ENCODE peak calls at places on chromosome 2, in six cellular contexts. X is HCT116, S is HepG2, L is K562, Z is IMR-90, B is GM12878. E is an unnamed sample.

GRCh38 chr2:60899230-60899891 is 18.0 kb downstream of the REL start:
- DNase-seq in X (no peak), S (no peak), L (no peak), Z (no peak), B (peak; percentile 37), E (no peak)

GRCh38 chr2:85750509-85751299 is 3.1 kb upstream of the ATOH8 start:
- DNase-seq in X (peak; percentile 47), S (peak; percentile 70), L (peak; percentile 71), Z (peak; percentile 58), B (no peak), E (peak; percentile 87)

GRCh38 chr2:86020984-86021383 is 84.7 kb downstream of the POLR1A start:
- DNase-seq in X (no peak), S (no peak), L (no peak), Z (peak; percentile 70), B (no peak), E (no peak)

GRCh38 chr2:127358044-127358443 is 29.7 kb downstream of the MAP3K2 start:
- DNase-seq in X (no peak), S (peak; percentile 30), L (no peak), Z (peak; percentile 14), B (no peak), E (no peak)

GRCh38 chr2:64852771-64853241 is 136.4 kb upstream of the SLC1A4 start:
- DNase-seq in X (no peak), S (no peak), L (no peak), Z (no peak), B (no peak), E (no peak)

GRCh38 chr2:95073856-95074662 is 47.5 kb downstream of the MRPS5 start:
- DNase-seq in X (no peak), S (no peak), L (no peak), Z (no peak), B (no peak), E (no peak)

GRCh38 chr2:215598376-215598975 is 162.6 kb upstream of the FN1 start:
- DNase-seq in X (no peak), S (no peak), L (peak; percentile 49), Z (peak; percentile 94), B (no peak), E (no peak)

GRCh38 chr2:98004613-98005012 is 8.9 kb upstream of the TMEM131 start:
- DNase-seq in X (no peak), S (no peak), L (no peak), Z (no peak), B (no peak), E (no peak)

GRCh38 chr2:127293386-127293757 is 572 bp downstream of the ERCC3 start:
- DNase-seq in X (no peak), S (no peak), L (peak; percentile 18), Z (no peak), B (no peak), E (peak; percentile 13)

GRCh38 chr2:109385506-109385905 is 228.3 kb downstream of the SEPTIN10 start:
- DNase-seq in X (no peak), S (no peak), L (no peak), Z (no peak), B (no peak), E (no peak)

GRCh38 chr2:237045449-237045848 is 40.2 kb upstream of the COPS8 start:
- DNase-seq in X (no peak), S (no peak), L (no peak), Z (no peak), B (no peak), E (no peak)

GRCh38 chr2:73415906-73416305 is 30.3 kb downstream of the ALMS1 start:
- DNase-seq in X (no peak), S (no peak), L (no peak), Z (peak; percentile 23), B (no peak), E (no peak)

GRCh38 chr2:14700753-14701152 is 68.2 kb downstream of the LRATD1 start:
- DNase-seq in X (no peak), S (no peak), L (no peak), Z (peak; percentile 67), B (no peak), E (no peak)

DNA sequence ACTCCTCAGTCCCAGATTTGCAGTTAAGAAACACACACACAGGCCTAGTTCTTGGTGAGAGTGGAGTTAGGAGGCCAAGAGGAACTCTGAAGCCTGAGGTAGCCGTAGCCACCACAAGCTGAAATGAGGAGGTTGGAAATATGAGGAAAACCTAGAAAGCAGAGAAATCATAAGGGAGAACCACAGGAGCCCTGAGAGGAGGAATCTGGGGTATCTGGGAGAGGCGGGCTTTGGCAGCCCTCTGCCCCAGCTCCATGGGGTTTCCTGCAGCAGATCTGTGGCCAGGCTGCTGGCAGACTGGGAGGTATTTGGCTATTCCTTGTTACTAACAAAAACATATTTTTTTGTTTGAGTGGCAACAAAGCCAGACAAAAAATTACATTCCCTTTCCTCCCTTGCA is 11.0 kb downstream of the SOX11 start:
- DNase-seq in X (no peak), S (no peak), L (no peak), Z (no peak), B (no peak), E (no peak)
- TF ChIP-seq CEBPB in X (no peak), S (no peak), L (no peak), Z (no peak), B (no peak), E (no peak)

GRCh38 chr2:227033471-227034148 is 130.4 kb downstream of the COL4A4 start:
- DNase-seq in X (peak; percentile 4), S (peak; percentile 43), L (peak; percentile 42), Z (peak; percentile 32), B (no peak), E (peak; percentile 55)
- TF ChIP-seq CEBPB in X (no peak), S (no peak), L (no peak), Z (no peak), B (no peak), E (no peak)

DNA sequence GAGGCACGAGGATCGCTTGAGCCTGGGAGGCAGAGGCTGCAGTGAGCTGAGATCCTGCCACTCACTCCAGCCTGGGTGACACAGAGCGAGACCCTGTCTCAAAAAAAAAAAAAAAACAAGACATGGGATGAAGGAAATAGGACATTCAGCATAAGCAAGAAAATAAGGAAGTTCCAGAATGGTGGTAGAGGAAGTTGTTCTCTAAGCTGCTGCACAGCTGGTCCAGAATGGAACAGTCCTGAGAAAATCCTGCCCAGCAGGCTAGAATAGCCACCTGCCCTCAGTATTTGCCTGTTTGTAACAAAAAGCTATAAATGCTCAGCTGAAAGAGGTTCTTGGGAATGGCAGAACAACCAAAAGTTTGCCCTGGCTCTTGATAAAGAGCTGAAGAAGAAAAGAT is 11.1 kb upstream of the MAPRE3 start:
- DNase-seq in X (no peak), S (no peak), L (no peak), Z (no peak), B (no peak), E (no peak)
- TF ChIP-seq CEBPB in X (no peak), S (no peak), L (no peak), Z (no peak), B (no peak), E (no peak)

DNA sequence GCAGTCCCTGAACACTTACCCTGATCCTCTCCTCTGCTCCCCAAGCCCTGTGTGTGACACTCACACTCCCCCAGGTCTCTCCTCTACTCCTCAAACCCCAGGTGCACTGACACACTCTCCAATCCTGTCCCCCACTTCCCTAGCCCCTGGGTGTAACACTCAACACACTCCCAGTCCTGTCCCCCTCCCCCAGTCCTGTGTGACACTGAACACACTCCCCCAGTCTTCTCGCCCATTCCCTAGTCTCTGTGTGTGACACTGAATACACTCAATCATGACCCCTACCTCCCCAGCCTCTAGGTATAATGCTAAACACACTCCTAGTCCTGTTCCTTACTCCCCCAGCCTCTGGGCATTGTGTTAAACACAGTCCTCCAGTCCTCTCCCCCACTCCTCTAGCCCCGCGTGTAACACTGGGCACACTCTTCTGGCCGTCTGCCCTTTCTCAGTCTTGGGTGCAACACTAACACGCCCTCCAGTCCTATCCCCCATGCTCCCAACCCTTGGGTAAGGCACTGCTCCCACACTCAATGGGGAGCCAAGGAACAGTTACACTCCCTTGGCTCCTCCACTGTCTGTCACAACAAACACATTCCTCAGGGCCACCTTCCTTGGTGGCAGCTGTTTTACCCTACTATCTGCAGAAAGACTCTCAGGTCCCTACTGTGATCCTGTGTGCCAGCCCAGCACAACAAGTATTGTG is 82.5 kb upstream of the PKDCC start:
- DNase-seq in X (no peak), S (no peak), L (no peak), Z (no peak), B (no peak), E (no peak)
- TF ChIP-seq CEBPB in X (no peak), S (no peak), L (no peak), Z (no peak), B (no peak), E (no peak)

GRCh38 chr2:208240641-208241209 is 14.1 kb downstream of the IDH1 start:
- DNase-seq in X (no peak), S (no peak), L (no peak), Z (no peak), B (no peak), E (no peak)

GRCh38 chr2:208245746-208246145 is 9.1 kb downstream of the IDH1 start:
- DNase-seq in X (no peak), S (no peak), L (no peak), Z (no peak), B (no peak), E (no peak)

GRCh38 chr2:208239770-208240493 is 14.9 kb downstream of the IDH1 start:
- DNase-seq in X (no peak), S (no peak), L (no peak), Z (no peak), B (no peak), E (no peak)

GRCh38 chr2:208248601-208249000 is 6.3 kb downstream of the IDH1 start:
- DNase-seq in X (no peak), S (no peak), L (no peak), Z (no peak), B (no peak), E (no peak)

GRCh38 chr2:208244422-208244821 is 10.4 kb downstream of the IDH1 start:
- DNase-seq in X (no peak), S (no peak), L (no peak), Z (no peak), B (no peak), E (no peak)
- TF ChIP-seq CEBPB in X (no peak), S (no peak), L (no peak), Z (no peak), B (no peak), E (no peak)

GRCh38 chr2:180133736-180134135 is 126.6 kb upstream of the CWC22 start:
- DNase-seq in X (no peak), S (no peak), L (no peak), Z (no peak), B (no peak), E (peak; percentile 3)
- TF ChIP-seq CEBPB in X (no peak), S (no peak), L (no peak), Z (no peak), B (no peak), E (no peak)

GRCh38 chr2:174597347-174598047 is at the start of gene WIPF1:
- DNase-seq in X (no peak), S (no peak), L (no peak), Z (peak; percentile 86), B (peak; percentile 93), E (no peak)
- TF ChIP-seq CEBPB in X (no peak), S (no peak), L (no peak), Z (no peak), B (no peak), E (no peak)

GRCh38 chr2:180656455-180656847 is 324.0 kb upstream of the UBE2E3 start:
- DNase-seq in X (peak; percentile 80), S (peak; percentile 20), L (no peak), Z (peak; percentile 86), B (no peak), E (peak; percentile 66)
- TF ChIP-seq CEBPB in X (peak; percentile 51), S (no peak), L (no peak), Z (no peak), B (no peak), E (no peak)

E was measured in A549.